ENCODE peak calls at places on chromosomes 16 and 17, in seven cellular contexts. P is left ventricle myocardium inferior, Q is GM12878, X is PC-9, N is transverse colon, D is lung, B is lower lobe of right lung. R is an unnamed sample. For H3K36me3, the result is how much of the 10 kb centered on the place peaks cover.

GRCh38 chr16:68272501-68273209 is 8.3 kb downstream of the SLC7A6 start:
- DNase-seq in X (no peak), N (peak), Q (no peak), P (no peak), D (no peak), B (peak), R (no peak)

GRCh38 chr17:80870401-80870800 is 121.2 kb upstream of the CHMP6 start:
- DNase-seq in N (no peak), P (no peak), B (peak), D (no peak), X (no peak), Q (no peak), R (no peak)

GRCh38 chr16:89798126-89798525 is 18.3 kb downstream of the FANCA start:
- DNase-seq in Q (no peak), X (no peak), N (no peak), B (no peak), P (no peak), D (no peak), R (no peak)

GRCh38 chr16:64152010-64152767 is 969.7 kb downstream of the CDH11 start:
- DNase-seq in X (no peak), D (no peak), B (no peak), P (no peak), Q (no peak), N (no peak), R (no peak)

GRCh38 chr17:867896-868489 is 85.8 kb downstream of the MRM3 start:
- DNase-seq in B (no peak), X (no peak), D (no peak), Q (no peak), N (no peak), P (no peak), R (no peak)

GRCh38 chr17:81049372-81049911 is 14.5 kb downstream of the BAIAP2 start:
- DNase-seq in X (no peak), P (no peak), Q (peak), B (no peak), N (no peak), D (no peak), R (no peak)

GRCh38 chr16:4091638-4092037 is 24.6 kb downstream of the ADCY9 start:
- DNase-seq in P (no peak), Q (no peak), N (peak), B (peak), X (no peak), D (peak), R (no peak)

GRCh38 chr16:19127205-19127604 is 13.4 kb downstream of the ITPRIPL2 start:
- DNase-seq in B (no peak), Q (peak), X (no peak), P (no peak), N (no peak), D (no peak), R (no peak)

GRCh38 chr16:54177052-54177856 is 109.3 kb downstream of the IRX3 start:
- DNase-seq in X (no peak), B (no peak), P (no peak), D (no peak), Q (no peak), N (no peak), R (no peak)

GRCh38 chr16:86466695-86467406 is 43.5 kb upstream of the FOXF1 start:
- DNase-seq in X (no peak), Q (no peak), B (no peak), N (peak), P (no peak), D (no peak), R (no peak)

GRCh38 chr16:57348361-57348760 is 10.2 kb upstream of the CCL22 start:
- DNase-seq in Q (no peak), P (no peak), X (no peak), B (no peak), D (no peak), N (no peak), R (no peak)

GRCh38 chr16:1999866-2000514 is 9.6 kb downstream of the ZNF598 start:
- DNase-seq in D (no peak), P (no peak), Q (no peak), X (no peak), N (no peak), B (no peak), R (no peak)

GRCh38 chr16:1997591-1998359 is 8.0 kb downstream of the SYNGR3 start:
- DNase-seq in B (no peak), Q (no peak), D (no peak), N (no peak), X (no peak), P (no peak), R (no peak)

GRCh38 chr16:1998852-1999801 is 9.4 kb downstream of the SYNGR3 start:
- DNase-seq in Q (no peak), X (no peak), B (peak), P (no peak), N (no peak), D (no peak), R (no peak)

GRCh38 chr16:1996175-1996574 is 6.4 kb downstream of the SYNGR3 start:
- DNase-seq in D (no peak), P (no peak), Q (no peak), N (no peak), X (no peak), B (no peak), R (no peak)

DNA sequence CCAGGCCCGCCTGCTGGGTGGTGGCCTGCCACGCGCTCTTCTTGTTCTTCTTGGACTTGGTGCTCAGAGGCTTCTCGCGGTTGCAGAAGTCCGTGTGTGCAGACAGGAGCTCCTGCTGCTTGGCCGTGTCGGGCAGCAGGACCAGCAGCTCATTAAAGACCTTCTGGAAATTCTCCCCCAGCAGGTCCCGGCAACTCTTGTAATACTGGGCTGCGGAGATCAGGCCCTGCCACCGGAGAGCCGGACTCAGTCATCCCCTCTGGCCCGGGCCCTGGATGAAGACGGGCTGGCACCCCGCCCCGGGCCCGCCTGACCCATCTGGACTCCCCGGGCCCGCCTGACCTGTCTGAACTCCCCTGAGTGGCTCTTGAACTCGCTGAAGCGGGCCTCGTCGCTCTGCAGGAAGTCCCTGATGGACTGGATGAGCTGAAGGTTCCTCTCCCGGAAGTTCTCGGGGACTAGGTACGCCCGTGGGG is 8.6 kb downstream of the SYNGR3 start:
- DNase-seq in X (no peak), N (no peak), D (no peak), B (peak), Q (no peak), P (no peak), R (no peak)
- H3K36me3 ChIP-seq in X (under half), N (under half), D (under half), B (half or more), Q (under half), P (half or more), R (under half)

GRCh38 chr17:78173025-78173715 is 4.8 kb downstream of the SYNGR2 start:
- DNase-seq in B (peak), P (no peak), N (peak), X (no peak), Q (peak), D (no peak), R (no peak)
- H3K36me3 ChIP-seq in B (under half), P (under half), N (under half), X (under half), Q (under half), D (under half), R (under half)

GRCh38 chr16:88628512-88628974 is 9.8 kb upstream of the IL17C start:
- DNase-seq in X (no peak), P (peak), Q (no peak), N (no peak), D (no peak), B (no peak), R (no peak)
- H3K36me3 ChIP-seq in X (under half), P (half or more), Q (under half), N (under half), D (under half), B (half or more), R (under half)

DNA sequence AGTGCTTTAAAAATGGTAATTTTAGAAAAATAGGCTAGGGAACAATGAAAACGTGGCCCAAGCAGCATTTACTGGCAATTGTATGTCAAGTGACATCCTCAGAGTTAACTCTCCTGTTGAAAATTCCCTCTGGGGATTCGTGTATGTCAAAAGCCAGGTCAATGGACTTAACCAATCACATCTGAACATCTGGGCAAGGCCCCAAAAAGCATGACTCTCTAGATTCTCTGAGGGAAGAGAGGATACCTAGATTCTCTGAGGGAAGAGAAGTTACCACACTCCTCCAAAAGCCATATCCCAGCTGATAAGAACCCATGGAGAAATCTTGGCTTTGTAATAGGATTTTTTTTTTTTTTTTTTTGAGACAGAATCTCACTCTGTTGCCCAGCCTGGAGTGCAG is 23.5 kb downstream of the NFE2L1 start:
- DNase-seq in B (no peak), D (no peak), X (no peak), P (no peak), Q (no peak), N (no peak), R (no peak)
- H3K36me3 ChIP-seq in B (half or more), D (under half), X (under half), P (half or more), Q (under half), N (under half), R (under half)

GRCh38 chr17:76714336-76714735 is 3.6 kb upstream of the MXRA7 start:
- DNase-seq in B (no peak), N (no peak), Q (no peak), D (no peak), X (no peak), P (no peak), R (no peak)
- H3K36me3 ChIP-seq in B (half or more), N (under half), Q (under half), D (under half), X (under half), P (half or more), R (under half)

GRCh38 chr17:36506831-36507230 is 20.4 kb downstream of the ZNHIT3 start:
- DNase-seq in Q (no peak), P (no peak), X (no peak), B (no peak), N (no peak), D (no peak), R (no peak)
- H3K36me3 ChIP-seq in Q (under half), P (half or more), X (under half), B (half or more), N (under half), D (under half), R (under half)

GRCh38 chr16:11067266-11067665 is 122.9 kb downstream of the CLEC16A start:
- DNase-seq in N (no peak), B (no peak), P (no peak), Q (no peak), D (no peak), X (no peak), R (no peak)

GRCh38 chr16:11066231-11066870 is 122.0 kb downstream of the CLEC16A start:
- DNase-seq in P (no peak), D (no peak), B (no peak), X (no peak), Q (no peak), N (no peak), R (no peak)

GRCh38 chr16:11064202-11064540 is 119.8 kb downstream of the CLEC16A start:
- DNase-seq in B (no peak), X (no peak), P (no peak), D (no peak), Q (no peak), N (no peak), R (no peak)

GRCh38 chr16:11063432-11064201 is 119.3 kb downstream of the CLEC16A start:
- DNase-seq in B (no peak), X (no peak), N (no peak), D (no peak), P (no peak), Q (no peak), R (no peak)

DNA sequence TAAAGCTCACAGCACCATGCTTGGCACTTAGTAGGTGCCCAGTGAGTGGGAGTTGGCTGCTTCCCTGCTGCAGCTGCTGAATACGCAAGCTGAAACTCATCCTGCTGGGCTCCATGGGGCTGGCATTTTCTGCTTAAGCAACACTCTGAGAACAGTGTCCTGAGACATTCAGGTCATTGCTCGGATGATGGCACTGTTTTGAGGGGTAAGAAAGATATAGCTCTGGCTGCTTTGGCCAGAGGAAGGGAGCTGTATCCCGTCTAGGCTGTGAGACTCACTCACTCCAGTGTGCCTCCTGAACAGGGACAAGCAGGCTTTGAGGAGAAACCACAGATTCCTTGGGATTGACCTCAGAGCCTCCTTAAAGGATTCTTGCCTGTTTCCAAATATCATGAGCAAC is 120.5 kb downstream of the CLEC16A start:
- DNase-seq in D (no peak), N (no peak), Q (no peak), B (no peak), X (no peak), P (no peak), R (no peak)
- H3K36me3 ChIP-seq in D (under half), N (under half), Q (under half), B (under half), X (under half), P (half or more), R (under half)

GRCh38 chr17:62062313-62062712 is 2.8 kb downstream of the MED13 start:
- DNase-seq in X (no peak), P (no peak), B (no peak), D (no peak), Q (no peak), N (no peak), R (no peak)

GRCh38 chr17:62057696-62058095 is 7.4 kb downstream of the MED13 start:
- DNase-seq in D (no peak), Q (no peak), P (no peak), X (no peak), N (no peak), B (no peak), R (no peak)

GRCh38 chr17:62062936-62063335 is 2.1 kb downstream of the MED13 start:
- DNase-seq in N (no peak), D (no peak), Q (no peak), B (no peak), P (no peak), X (no peak), R (no peak)

GRCh38 chr17:62058611-62059010 is 6.5 kb downstream of the MED13 start:
- DNase-seq in N (no peak), D (no peak), Q (no peak), P (no peak), X (no peak), B (no peak), R (no peak)

DNA sequence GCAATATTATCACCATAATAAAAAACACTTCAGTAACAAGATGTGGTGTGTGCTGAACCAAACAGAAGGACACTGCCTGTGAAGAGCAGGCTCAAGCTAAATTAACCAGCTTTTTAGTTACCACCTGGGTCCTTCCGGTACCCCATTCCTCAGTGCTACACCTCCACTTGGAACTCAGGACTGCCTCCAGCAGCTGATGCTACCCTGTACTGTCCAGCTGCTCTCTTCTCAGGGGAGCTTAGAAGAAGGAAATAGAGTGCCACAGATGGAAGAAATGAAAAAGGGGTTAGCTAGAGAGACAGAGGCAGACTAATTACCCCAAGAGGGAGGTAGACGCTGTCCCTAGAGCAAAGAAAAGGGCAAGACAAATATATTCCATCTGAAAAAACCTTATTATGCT is 5.7 kb downstream of the MED13 start:
- DNase-seq in Q (no peak), B (no peak), X (no peak), N (no peak), D (no peak), P (no peak), R (no peak)
- H3K36me3 ChIP-seq in Q (under half), B (half or more), X (under half), N (under half), D (under half), P (under half), R (under half)

DNA sequence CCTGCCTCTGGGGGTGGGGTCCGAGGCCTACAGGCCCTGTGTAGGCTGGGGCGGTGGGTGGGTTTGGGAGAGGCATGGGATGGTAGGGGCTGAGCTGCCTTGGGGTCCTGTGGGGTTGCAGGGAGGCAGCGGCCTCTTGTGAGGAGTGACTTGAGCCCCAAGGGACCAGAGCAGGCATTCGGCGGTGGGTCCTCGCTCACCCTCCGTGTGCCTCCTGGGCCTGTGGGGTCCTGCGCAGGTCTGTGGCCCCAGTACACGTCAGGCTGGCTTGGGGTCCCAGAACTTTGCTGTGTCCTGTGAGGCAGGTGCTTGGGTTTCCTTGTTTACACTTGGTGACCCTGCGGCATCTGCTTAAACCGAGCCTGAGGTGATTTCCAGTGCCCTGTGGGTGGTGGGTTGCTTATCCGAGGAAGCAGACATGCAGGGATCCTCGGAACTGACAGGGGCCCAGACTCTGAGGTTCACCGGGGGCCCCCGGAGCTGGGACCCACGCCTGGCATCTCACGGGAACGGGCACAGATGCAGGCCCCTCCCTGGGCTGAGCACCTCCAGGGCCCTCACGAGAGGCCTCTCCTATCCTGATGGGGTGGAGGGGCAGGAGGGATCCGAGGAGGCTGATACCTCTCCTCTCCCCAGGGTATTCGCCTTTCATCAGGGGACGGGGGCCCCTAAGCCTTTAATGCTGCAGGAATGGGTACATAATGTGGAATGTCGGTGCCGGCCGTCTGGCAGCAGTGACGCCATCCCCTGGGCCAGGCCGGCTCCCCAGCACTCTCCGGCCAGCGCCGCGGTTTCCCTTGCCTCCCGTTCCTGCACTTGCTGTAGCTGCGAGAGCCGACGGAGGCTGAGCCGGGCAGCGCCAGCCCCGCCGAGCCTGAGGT is 7.7 kb downstream of the METRNL start:
- DNase-seq in D (no peak), B (no peak), X (no peak), Q (no peak), N (no peak), P (no peak), R (no peak)
- H3K36me3 ChIP-seq in D (under half), B (under half), X (under half), Q (under half), N (under half), P (under half), R (under half)

GRCh38 chr17:79280822-79281572 is 206.4 kb downstream of the ENGASE start:
- DNase-seq in D (no peak), N (no peak), B (no peak), P (no peak), X (no peak), Q (no peak), R (no peak)
- H3K36me3 ChIP-seq in D (under half), N (under half), B (under half), P (under half), X (under half), Q (under half), R (under half)